ENCODE peak calls at places on chromosomes 2 and 18, in nine cellular contexts. H, W, O, L, F, Q, M, V and E are unnamed samples.

GRCh38 chr18:66048404-66048803 is 297.6 kb downstream of the CDH7 start:
- DNase-seq in H (no peak), W (no peak), O (no peak), L (no peak), F (no peak), Q (no peak), M (no peak), V (no peak), E (no peak)

GRCh38 chr2:218607436-218608115 is at the start of gene PLCD4:
- DNase-seq in H (no peak), W (no peak), O (no peak), L (peak), F (peak), Q (peak), M (no peak), V (no peak), E (no peak)

GRCh38 chr2:145006957-145007672 is 487.2 kb upstream of the ZEB2 start:
- DNase-seq in H (peak), W (no peak), O (peak), L (peak), F (peak), Q (peak), M (no peak), V (no peak), E (no peak)

GRCh38 chr18:31064130-31064529 is 21.6 kb upstream of the DSC3 start:
- DNase-seq in H (no peak), W (no peak), O (no peak), L (no peak), F (no peak), Q (no peak), M (no peak), V (no peak), E (no peak)

GRCh38 chr2:154710685-154711084 is 12.2 kb downstream of the KCNJ3 start:
- DNase-seq in H (no peak), W (no peak), O (no peak), L (no peak), F (no peak), Q (no peak), M (no peak), V (no peak), E (no peak)

GRCh38 chr18:46265190-46266156 is 161.3 kb downstream of the HAUS1 start:
- DNase-seq in H (no peak), W (no peak), O (no peak), L (no peak), F (no peak), Q (no peak), M (no peak), V (peak), E (no peak)

GRCh38 chr2:163600801-163601200 is 135.0 kb downstream of the FIGN start:
- DNase-seq in H (no peak), W (no peak), O (no peak), L (no peak), F (no peak), Q (no peak), M (no peak), V (no peak), E (no peak)

GRCh38 chr2:33877348-33878016 is 278.4 kb upstream of the FAM98A start:
- DNase-seq in H (no peak), W (no peak), O (no peak), L (no peak), F (no peak), Q (no peak), M (no peak), V (no peak), E (no peak)

GRCh38 chr2:88671786-88672427 is 19.6 kb upstream of the RPIA start:
- DNase-seq in H (no peak), W (no peak), O (peak), L (peak), F (peak), Q (peak), M (peak), V (peak), E (no peak)

GRCh38 chr2:227608469-227609338 is 5.9 kb downstream of the SCYGR3 start:
- DNase-seq in H (peak), W (no peak), O (peak), L (no peak), F (no peak), Q (no peak), M (no peak), V (no peak), E (no peak)

GRCh38 chr2:159249955-159250723 is 36.4 kb downstream of the WDSUB1 start:
- DNase-seq in H (peak), W (peak), O (peak), L (peak), F (peak), Q (peak), M (peak), V (no peak), E (peak)

GRCh38 chr18:24346254-24346653 is 51.4 kb downstream of the OSBPL1A start:
- DNase-seq in H (no peak), W (no peak), O (no peak), L (no peak), F (no peak), Q (no peak), M (no peak), V (no peak), E (no peak)

GRCh38 chr2:27185331-27186026 is 26.4 kb upstream of the ATRAID start:
- DNase-seq in H (peak), W (no peak), O (peak), L (no peak), F (peak), Q (no peak), M (no peak), V (no peak), E (no peak)

GRCh38 chr2:131156452-131157149 is 51.5 kb downstream of the PLEKHB2 start:
- DNase-seq in H (no peak), W (no peak), O (no peak), L (no peak), F (no peak), Q (no peak), M (no peak), V (no peak), E (no peak)

GRCh38 chr2:231991664-231992063 is 30.2 kb downstream of the DIS3L2 start:
- DNase-seq in H (no peak), W (no peak), O (no peak), L (peak), F (peak), Q (no peak), M (no peak), V (no peak), E (no peak)

GRCh38 chr2:196598846-196599245 is 40.7 kb upstream of the CCDC150 start:
- DNase-seq in H (no peak), W (no peak), O (no peak), L (no peak), F (peak), Q (no peak), M (no peak), V (no peak), E (no peak)

GRCh38 chr2:144999040-144999875 is 479.3 kb upstream of the ZEB2 start:
- DNase-seq in H (peak), W (no peak), O (no peak), L (no peak), F (no peak), Q (no peak), M (no peak), V (no peak), E (no peak)

GRCh38 chr2:60100034-60100433 is 453.4 kb downstream of the BCL11A start:
- DNase-seq in H (no peak), W (no peak), O (peak), L (no peak), F (no peak), Q (no peak), M (no peak), V (no peak), E (no peak)

GRCh38 chr2:60880633-60880987 is 764 bp upstream of the REL start:
- DNase-seq in H (no peak), W (no peak), O (no peak), L (no peak), F (no peak), Q (no peak), M (no peak), V (no peak), E (no peak)

GRCh38 chr2:175600024-175600831 is 401.8 kb downstream of the LNPK start:
- DNase-seq in H (peak), W (no peak), O (no peak), L (no peak), F (no peak), Q (no peak), M (no peak), V (no peak), E (no peak)

GRCh38 chr2:26801342-26801741 is 15.5 kb downstream of the CENPA start:
- DNase-seq in H (no peak), W (no peak), O (no peak), L (no peak), F (no peak), Q (no peak), M (no peak), V (no peak), E (no peak)

GRCh38 chr2:10097352-10098148 is 17.3 kb upstream of the CYS1 start:
- DNase-seq in H (no peak), W (no peak), O (peak), L (peak), F (peak), Q (peak), M (no peak), V (peak), E (peak)

GRCh38 chr2:72681016-72681995 is 144.5 kb downstream of the EXOC6B start:
- DNase-seq in H (no peak), W (no peak), O (no peak), L (no peak), F (peak), Q (no peak), M (no peak), V (no peak), E (no peak)

GRCh38 chr18:49628993-49629795 is 67.3 kb downstream of the LIPG start:
- DNase-seq in H (no peak), W (no peak), O (no peak), L (no peak), F (no peak), Q (no peak), M (no peak), V (no peak), E (peak)

GRCh38 chr2:27961997-27962396 is 71.5 kb downstream of the BABAM2 start:
- DNase-seq in H (no peak), W (no peak), O (no peak), L (no peak), F (peak), Q (no peak), M (no peak), V (no peak), E (no peak)

GRCh38 chr18:3221496-3221895 is 1.7 kb upstream of the MYOM1 start:
- DNase-seq in H (no peak), W (no peak), O (no peak), L (no peak), F (no peak), Q (no peak), M (no peak), V (no peak), E (no peak)

GRCh38 chr2:24731923-24732322 is 61.3 kb downstream of the PTRHD1 start:
- DNase-seq in H (no peak), W (no peak), O (no peak), L (no peak), F (no peak), Q (no peak), M (no peak), V (no peak), E (no peak)

GRCh38 chr2:172807011-172807410 is 71.4 kb downstream of the RAPGEF4 start:
- DNase-seq in H (no peak), W (no peak), O (no peak), L (no peak), F (no peak), Q (no peak), M (no peak), V (no peak), E (no peak)

DNA sequence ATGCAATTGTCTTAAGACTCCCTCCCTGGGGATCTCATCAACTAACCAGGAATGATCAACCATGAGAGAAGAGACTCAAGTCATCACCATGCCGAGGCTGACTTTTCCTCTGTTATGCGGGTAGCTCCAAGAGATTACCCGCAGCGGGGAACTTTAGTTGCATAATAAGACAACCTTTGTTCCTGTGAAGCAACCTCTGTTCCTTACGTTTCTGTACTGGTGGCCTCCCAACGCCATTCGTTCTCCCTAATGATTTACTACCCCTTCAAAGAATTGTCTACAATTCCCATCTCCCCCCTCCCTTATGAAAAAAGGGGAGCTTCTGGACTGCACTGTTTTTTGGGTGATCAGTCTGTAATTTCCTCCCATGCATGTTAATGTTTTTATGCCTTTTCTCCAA is 66.1 kb upstream of the LRPPRC start:
- DNase-seq in H (no peak), W (no peak), O (peak), L (no peak), F (no peak), Q (peak), M (no peak), V (no peak), E (no peak)
- TF ChIP-seq POLR2A in H (no peak), W (no peak), O (no peak), L (no peak), F (no peak), Q (no peak), M (no peak), V (no peak), E (no peak)

DNA sequence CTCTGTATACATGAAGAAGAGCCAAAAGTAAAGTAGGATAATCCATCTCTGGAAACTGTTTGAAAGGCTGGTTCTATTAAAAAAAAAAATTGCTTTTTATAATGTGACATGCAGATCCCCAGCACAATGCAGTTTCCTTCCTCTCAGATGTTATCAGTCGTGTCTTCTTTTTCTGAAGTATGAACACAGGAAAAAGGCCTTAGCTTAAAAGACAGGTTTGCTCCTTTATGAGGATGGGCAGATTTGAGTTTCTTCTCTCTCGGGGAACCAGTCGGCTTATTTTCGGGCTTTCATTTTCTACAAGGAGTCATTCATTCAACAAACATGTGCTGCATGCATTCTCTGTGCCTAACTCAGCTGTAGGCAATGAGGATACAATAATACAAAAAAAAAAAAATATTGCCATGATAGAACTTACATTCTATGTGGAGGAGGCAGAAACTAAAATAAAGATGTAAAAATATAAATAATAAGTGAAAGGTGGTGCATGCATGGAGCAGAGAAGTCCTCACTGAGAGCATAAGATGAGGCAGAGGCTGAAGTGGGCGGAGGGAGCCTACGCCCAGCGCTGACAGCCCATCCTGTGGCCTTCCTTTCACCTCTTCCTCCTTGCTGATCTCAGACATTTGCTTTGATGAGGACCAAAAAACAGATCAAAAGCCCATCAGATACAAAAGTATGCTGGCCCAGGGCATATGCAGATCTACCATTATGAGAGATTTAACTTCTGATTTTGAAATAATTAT is at the start of gene CD226:
- DNase-seq in H (no peak), W (no peak), O (no peak), L (no peak), F (no peak), Q (no peak), M (no peak), V (no peak), E (no peak)
- TF ChIP-seq POLR2A in H (no peak), W (no peak), O (no peak), L (no peak), F (no peak), Q (no peak), M (no peak), V (no peak), E (no peak)

GRCh38 chr18:9135081-9135911 is 1.3 kb upstream of the ANKRD12 start:
- DNase-seq in H (no peak), W (no peak), O (no peak), L (no peak), F (no peak), Q (no peak), M (no peak), V (no peak), E (no peak)
- TF ChIP-seq POLR2A in H (no peak), W (no peak), O (no peak), L (no peak), F (no peak), Q (no peak), M (no peak), V (no peak), E (peak)

GRCh38 chr2:174597347-174598047 is at the start of gene WIPF1:
- DNase-seq in H (no peak), W (no peak), O (peak), L (peak), F (peak), Q (no peak), M (no peak), V (peak), E (peak)
- TF ChIP-seq POLR2A in H (no peak), W (no peak), O (peak), L (no peak), F (no peak), Q (no peak), M (no peak), V (peak), E (peak)

DNA sequence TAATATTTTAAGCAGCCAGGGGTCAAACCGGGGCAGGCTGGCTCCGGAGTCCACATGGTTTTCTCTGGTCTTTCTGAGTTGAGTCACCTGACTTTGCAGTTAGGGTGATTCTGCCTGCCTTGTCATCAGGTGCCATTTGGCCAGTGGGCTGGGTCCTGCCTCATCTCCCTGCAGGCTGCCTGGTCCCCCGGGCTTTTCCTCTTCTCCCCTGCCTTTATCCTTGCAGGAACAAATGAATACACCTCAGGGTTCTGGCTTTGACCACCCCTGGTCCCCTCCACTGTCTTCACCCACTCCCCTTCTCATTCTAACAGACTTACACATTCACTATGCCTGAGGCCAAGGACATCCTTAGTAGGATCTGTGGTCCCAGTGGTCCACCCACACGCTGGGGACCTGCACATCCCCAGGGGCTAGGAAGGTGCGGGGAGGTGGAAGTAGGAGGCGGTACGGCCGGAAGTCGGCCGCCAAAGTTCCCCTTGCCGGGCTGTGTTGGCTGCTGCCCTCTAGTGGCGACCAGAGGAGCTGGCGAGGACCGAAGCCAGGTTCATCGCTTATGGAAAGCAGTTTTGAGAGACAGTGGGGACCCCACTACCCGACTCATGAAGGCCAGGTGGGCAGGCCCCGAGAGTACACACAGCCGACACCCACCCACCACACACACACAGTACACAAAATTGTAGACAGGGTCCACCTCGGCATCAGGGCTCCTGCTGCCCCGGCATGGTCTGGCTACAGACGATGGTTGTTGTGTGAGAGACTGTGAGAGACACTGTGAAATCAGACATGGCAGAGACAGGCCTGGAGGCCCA is 6.3 kb upstream of the TEX261 start:
- DNase-seq in H (peak), W (peak), O (peak), L (peak), F (peak), Q (peak), M (peak), V (peak), E (peak)
- TF ChIP-seq POLR2A in H (no peak), W (no peak), O (peak), L (peak), F (no peak), Q (peak), M (no peak), V (no peak), E (no peak)

GRCh38 chr2:127146820-127147502 is 40.0 kb upstream of the BIN1 start:
- DNase-seq in H (no peak), W (no peak), O (no peak), L (no peak), F (peak), Q (no peak), M (no peak), V (no peak), E (no peak)
- TF ChIP-seq POLR2A in H (no peak), W (no peak), O (no peak), L (peak), F (no peak), Q (no peak), M (no peak), V (no peak), E (no peak)

DNA sequence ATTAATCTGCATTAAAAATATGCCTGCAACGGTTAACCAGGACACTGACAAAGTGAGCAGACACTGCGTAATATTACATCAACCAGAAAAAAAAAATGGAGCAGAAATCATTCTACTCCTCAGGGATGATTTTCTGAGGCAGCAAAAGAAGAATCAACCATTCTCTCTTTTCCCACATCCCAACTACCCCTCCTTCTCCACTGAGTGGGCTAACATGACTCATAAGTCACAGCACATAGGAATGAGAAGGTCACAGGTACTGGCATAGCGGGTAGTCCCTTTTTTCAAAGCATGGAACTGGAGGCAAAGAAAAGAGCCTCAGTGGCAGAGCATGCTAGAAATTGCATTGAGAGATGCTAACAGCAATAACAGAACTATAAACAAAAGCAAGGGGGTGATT is 54.3 kb upstream of the TSPYL6 start:
- DNase-seq in H (no peak), W (no peak), O (no peak), L (peak), F (peak), Q (no peak), M (no peak), V (no peak), E (no peak)
- TF ChIP-seq POLR2A in H (no peak), W (no peak), O (no peak), L (no peak), F (no peak), Q (no peak), M (no peak), V (no peak), E (no peak)

GRCh38 chr2:98508690-98509054 is 64.0 kb downstream of the INPP4A start:
- DNase-seq in H (peak), W (no peak), O (peak), L (no peak), F (peak), Q (no peak), M (no peak), V (no peak), E (no peak)
- TF ChIP-seq POLR2A in H (no peak), W (no peak), O (no peak), L (no peak), F (no peak), Q (no peak), M (no peak), V (no peak), E (no peak)